ENCODE peak calls at places on chromosomes 2 and 18, in nine cellular contexts. D is HT-29; W is heart left ventricle; A is A172; C is stimulated activated CD4-positive, alpha-beta T cell treated with anti-CD3 and anti-CD28 coated beads, TNF-alpha, amount 100 ng/mL, for 4 hours; T is iris pigment epithelial cell; F is tibial artery; L is GF-D8; M is activated CD4-positive, alpha-beta T cell treated with anti-CD3 and anti-CD28 coated beads, Interleukin-2, amount 50 U/mL, for 1 hour. R is an unnamed sample.

GRCh38 chr2:80238692-80239469 is 65.7 kb downstream of the LRRTM1 start:
- DNase-seq in D (peak; percentile 78), W (no peak), A (peak; percentile 44), C (no peak), T (peak; percentile 17), F (no peak), L (no peak), M (no peak), R (no peak)

GRCh38 chr2:54808642-54809041 is 85.2 kb downstream of the EML6 start:
- DNase-seq in D (no peak), W (no peak), A (no peak), C (no peak), T (peak; percentile 12), F (no peak), L (no peak), M (no peak), R (no peak)

GRCh38 chr2:50863218-50863617 is 168.7 kb downstream of the NRXN1 start:
- DNase-seq in D (no peak), W (no peak), A (no peak), C (no peak), T (no peak), F (no peak), L (no peak), M (no peak), R (no peak)

GRCh38 chr18:54931152-54931551 is 28.1 kb downstream of the CCDC68 start:
- DNase-seq in D (peak; percentile 31), W (no peak), A (no peak), C (no peak), T (no peak), F (no peak), L (peak; percentile 29), M (no peak), R (no peak)

GRCh38 chr2:174663572-174663971 is 66.0 kb upstream of the WIPF1 start:
- DNase-seq in D (no peak), W (no peak), A (no peak), C (no peak), T (peak; percentile 30), F (peak; percentile 47), L (peak; percentile 33), M (no peak), R (no peak)

GRCh38 chr18:44048846-44049245 is 631.8 kb upstream of the SETBP1 start:
- DNase-seq in D (no peak), W (no peak), A (no peak), C (no peak), T (no peak), F (no peak), L (no peak), M (no peak), R (no peak)

GRCh38 chr2:231554327-231554726 is 24.1 kb upstream of the NMUR1 start:
- DNase-seq in D (no peak), W (no peak), A (no peak), C (no peak), T (no peak), F (no peak), L (peak; percentile 22), M (no peak), R (no peak)

GRCh38 chr2:222915092-222915957 is 54.5 kb downstream of the ACSL3 start:
- DNase-seq in D (peak; percentile 49), W (no peak), A (peak; percentile 23), C (no peak), T (no peak), F (no peak), L (no peak), M (no peak), R (no peak)

GRCh38 chr18:68893396-68893795 is 95.5 kb downstream of the CCDC102B start:
- DNase-seq in D (no peak), W (no peak), A (no peak), C (no peak), T (no peak), F (no peak), L (no peak), M (no peak), R (no peak)

GRCh38 chr2:145356046-145356445 is 836.1 kb upstream of the ZEB2 start:
- DNase-seq in D (no peak), W (no peak), A (no peak), C (no peak), T (peak; percentile 21), F (no peak), L (no peak), M (no peak), R (no peak)

R was measured in ureter.